ENCODE peak calls at places on chromosomes 6 and 20, in nine cellular contexts. One of them, this sample, is unnamed.
A peak's percentile ranks its signal among the peaks of the same experiment; 100 is the strongest.

GRCh38 chr6:19855510-19855909 is 18.3 kb downstream of the ID4 start:
- DNase-seq in fibroblast of lung: no peak
- DNase-seq in PC-9: no peak
- DNase-seq in HepG2: no peak
- DNase-seq in PC-3: no peak
- DNase-seq in GM23248: no peak
- DNase-seq in HCT116: no peak
- DNase-seq in GM23338: no peak
- DNase-seq in neural progenitor cell: no peak
- DNase-seq in this sample: no peak

GRCh38 chr6:125781307-125781868 is 9.4 kb upstream of the NCOA7 start:
- DNase-seq in fibroblast of lung: peak; percentile 38
- DNase-seq in PC-9: no peak
- DNase-seq in HepG2: no peak
- DNase-seq in PC-3: peak; percentile 31
- DNase-seq in GM23248: peak; percentile 34
- DNase-seq in HCT116: no peak
- DNase-seq in GM23338: peak; percentile 22
- DNase-seq in neural progenitor cell: no peak
- DNase-seq in this sample: no peak

GRCh38 chr20:18662279-18662678 is 74.4 kb downstream of the DTD1 start:
- DNase-seq in fibroblast of lung: no peak
- DNase-seq in PC-9: no peak
- DNase-seq in HepG2: peak; percentile 30
- DNase-seq in PC-3: no peak
- DNase-seq in GM23248: no peak
- DNase-seq in HCT116: no peak
- DNase-seq in GM23338: no peak
- DNase-seq in neural progenitor cell: no peak
- DNase-seq in this sample: no peak

GRCh38 chr6:39088331-39088730 is 26.7 kb downstream of the SAYSD1 start:
- DNase-seq in fibroblast of lung: peak; percentile 54
- DNase-seq in PC-9: peak; percentile 53
- DNase-seq in HepG2: peak; percentile 39
- DNase-seq in PC-3: peak; percentile 45
- DNase-seq in GM23248: peak; percentile 62
- DNase-seq in HCT116: no peak
- DNase-seq in GM23338: peak; percentile 94
- DNase-seq in neural progenitor cell: peak; percentile 93
- DNase-seq in this sample: no peak

GRCh38 chr6:144809120-144809519 is 524.0 kb downstream of the UTRN start:
- DNase-seq in fibroblast of lung: peak; percentile 42
- DNase-seq in PC-9: peak; percentile 64
- DNase-seq in HepG2: no peak
- DNase-seq in PC-3: peak; percentile 42
- DNase-seq in GM23248: peak; percentile 67
- DNase-seq in HCT116: peak; percentile 93
- DNase-seq in GM23338: no peak
- DNase-seq in neural progenitor cell: no peak
- DNase-seq in this sample: no peak

GRCh38 chr20:38301283-38301682 is 2.7 kb upstream of the BPI start:
- DNase-seq in fibroblast of lung: no peak
- DNase-seq in PC-9: no peak
- DNase-seq in HepG2: no peak
- DNase-seq in PC-3: no peak
- DNase-seq in GM23248: no peak
- DNase-seq in HCT116: no peak
- DNase-seq in GM23338: no peak
- DNase-seq in neural progenitor cell: no peak
- DNase-seq in this sample: no peak

GRCh38 chr6:139436521-139437348 is 62.3 kb upstream of the CITED2 start:
- DNase-seq in fibroblast of lung: peak; percentile 83
- DNase-seq in PC-9: peak; percentile 100
- DNase-seq in HepG2: no peak
- DNase-seq in PC-3: peak; percentile 80
- DNase-seq in GM23248: no peak
- DNase-seq in HCT116: no peak
- DNase-seq in GM23338: no peak
- DNase-seq in neural progenitor cell: no peak
- DNase-seq in this sample: peak; percentile 11

GRCh38 chr6:33995046-33995872 is 150.6 kb downstream of the GRM4 start:
- DNase-seq in fibroblast of lung: no peak
- DNase-seq in PC-9: no peak
- DNase-seq in HepG2: peak; percentile 80
- DNase-seq in PC-3: no peak
- DNase-seq in GM23248: no peak
- DNase-seq in HCT116: no peak
- DNase-seq in GM23338: no peak
- DNase-seq in neural progenitor cell: no peak
- DNase-seq in this sample: no peak

GRCh38 chr6:90533615-90534336 is 53.1 kb downstream of the MAP3K7 start:
- DNase-seq in fibroblast of lung: no peak
- DNase-seq in PC-9: no peak
- DNase-seq in HepG2: no peak
- DNase-seq in PC-3: no peak
- DNase-seq in GM23248: no peak
- DNase-seq in HCT116: no peak
- DNase-seq in GM23338: no peak
- DNase-seq in neural progenitor cell: no peak
- DNase-seq in this sample: no peak

GRCh38 chr20:24340933-24341332 is 128.5 kb upstream of the SYNDIG1 start:
- DNase-seq in fibroblast of lung: no peak
- DNase-seq in PC-9: no peak
- DNase-seq in HepG2: no peak
- DNase-seq in PC-3: no peak
- DNase-seq in GM23248: no peak
- DNase-seq in HCT116: no peak
- DNase-seq in GM23338: no peak
- DNase-seq in neural progenitor cell: no peak
- DNase-seq in this sample: peak; percentile 30
- H3K4me3 ChIP-seq in fibroblast of lung: no peak overlapping the region
- H3K4me3 ChIP-seq in PC-9: no peak overlapping the region
- H3K4me3 ChIP-seq in HepG2: no peak overlapping the region
- H3K4me3 ChIP-seq in PC-3: no peak overlapping the region
- H3K4me3 ChIP-seq in GM23248: no peak overlapping the region
- H3K4me3 ChIP-seq in HCT116: no peak overlapping the region
- H3K4me3 ChIP-seq in GM23338: no peak overlapping the region
- H3K4me3 ChIP-seq in neural progenitor cell: no peak overlapping the region
- H3K4me3 ChIP-seq in this sample: no peak overlapping the region

GRCh38 chr20:45100563-45101245 is at the start of gene KCNS1:
- DNase-seq in fibroblast of lung: peak; percentile 30
- DNase-seq in PC-9: no peak
- DNase-seq in HepG2: peak; percentile 25
- DNase-seq in PC-3: no peak
- DNase-seq in GM23248: no peak
- DNase-seq in HCT116: no peak
- DNase-seq in GM23338: peak; percentile 84
- DNase-seq in neural progenitor cell: peak; percentile 72
- DNase-seq in this sample: no peak
- TF ChIP-seq EZH2 in fibroblast of lung: no peak
- TF ChIP-seq EZH2 in PC-9: no peak
- TF ChIP-seq EZH2 in HepG2: no peak
- TF ChIP-seq EZH2 in PC-3: no peak
- TF ChIP-seq EZH2 in GM23248: no peak
- TF ChIP-seq EZH2 in HCT116: no peak
- TF ChIP-seq EZH2 in GM23338: no peak
- TF ChIP-seq EZH2 in neural progenitor cell: no peak
- TF ChIP-seq EZH2 in this sample: no peak

GRCh38 chr6:156282087-156282486 is 495.1 kb upstream of the ARID1B start:
- DNase-seq in fibroblast of lung: no peak
- DNase-seq in PC-9: no peak
- DNase-seq in HepG2: no peak
- DNase-seq in PC-3: no peak
- DNase-seq in GM23248: no peak
- DNase-seq in HCT116: no peak
- DNase-seq in GM23338: no peak
- DNase-seq in neural progenitor cell: no peak
- DNase-seq in this sample: no peak

GRCh38 chr6:156280131-156280530 is 497.0 kb upstream of the ARID1B start:
- DNase-seq in fibroblast of lung: no peak
- DNase-seq in PC-9: no peak
- DNase-seq in HepG2: no peak
- DNase-seq in PC-3: no peak
- DNase-seq in GM23248: no peak
- DNase-seq in HCT116: no peak
- DNase-seq in GM23338: no peak
- DNase-seq in neural progenitor cell: no peak
- DNase-seq in this sample: no peak

GRCh38 chr6:156283091-156283490 is 494.1 kb upstream of the ARID1B start:
- DNase-seq in fibroblast of lung: no peak
- DNase-seq in PC-9: no peak
- DNase-seq in HepG2: no peak
- DNase-seq in PC-3: no peak
- DNase-seq in GM23248: no peak
- DNase-seq in HCT116: no peak
- DNase-seq in GM23338: no peak
- DNase-seq in neural progenitor cell: no peak
- DNase-seq in this sample: no peak

GRCh38 chr6:156279306-156279969 is 497.7 kb upstream of the ARID1B start:
- DNase-seq in fibroblast of lung: no peak
- DNase-seq in PC-9: no peak
- DNase-seq in HepG2: no peak
- DNase-seq in PC-3: no peak
- DNase-seq in GM23248: no peak
- DNase-seq in HCT116: no peak
- DNase-seq in GM23338: no peak
- DNase-seq in neural progenitor cell: no peak
- DNase-seq in this sample: no peak
- H2AFZ ChIP-seq in fibroblast of lung: no peak overlapping the region
- H2AFZ ChIP-seq in PC-9: no peak overlapping the region
- H2AFZ ChIP-seq in HepG2: no peak overlapping the region
- H2AFZ ChIP-seq in PC-3: no peak overlapping the region
- H2AFZ ChIP-seq in GM23248: no peak overlapping the region
- H2AFZ ChIP-seq in HCT116: no peak overlapping the region
- H2AFZ ChIP-seq in GM23338: no peak overlapping the region
- H2AFZ ChIP-seq in neural progenitor cell: no peak overlapping the region
- H2AFZ ChIP-seq in this sample: no peak overlapping the region

GRCh38 chr6:8182209-8182845 is 80.0 kb upstream of the EEF1E1 start:
- DNase-seq in fibroblast of lung: no peak
- DNase-seq in PC-9: no peak
- DNase-seq in HepG2: no peak
- DNase-seq in PC-3: no peak
- DNase-seq in GM23248: peak; percentile 75
- DNase-seq in HCT116: no peak
- DNase-seq in GM23338: no peak
- DNase-seq in neural progenitor cell: no peak
- DNase-seq in this sample: no peak
- H3K4me3 ChIP-seq in fibroblast of lung: peak overlapping the region; percentile 6
- H3K4me3 ChIP-seq in PC-9: no peak overlapping the region
- H3K4me3 ChIP-seq in HepG2: no peak overlapping the region
- H3K4me3 ChIP-seq in PC-3: no peak overlapping the region
- H3K4me3 ChIP-seq in GM23248: peak overlapping the region; percentile 44
- H3K4me3 ChIP-seq in HCT116: no peak overlapping the region
- H3K4me3 ChIP-seq in GM23338: no peak overlapping the region
- H3K4me3 ChIP-seq in neural progenitor cell: no peak overlapping the region
- H3K4me3 ChIP-seq in this sample: no peak overlapping the region

GRCh38 chr6:168100011-168100802 is 21.2 kb upstream of the FRMD1 start:
- DNase-seq in fibroblast of lung: no peak
- DNase-seq in PC-9: no peak
- DNase-seq in HepG2: no peak
- DNase-seq in PC-3: no peak
- DNase-seq in GM23248: no peak
- DNase-seq in HCT116: no peak
- DNase-seq in GM23338: no peak
- DNase-seq in neural progenitor cell: no peak
- DNase-seq in this sample: no peak

GRCh38 chr6:168101201-168102092 is 22.4 kb upstream of the FRMD1 start:
- DNase-seq in fibroblast of lung: no peak
- DNase-seq in PC-9: no peak
- DNase-seq in HepG2: no peak
- DNase-seq in PC-3: no peak
- DNase-seq in GM23248: no peak
- DNase-seq in HCT116: no peak
- DNase-seq in GM23338: peak; percentile 58
- DNase-seq in neural progenitor cell: no peak
- DNase-seq in this sample: no peak

GRCh38 chr6:168100803-168101095 is 21.7 kb upstream of the FRMD1 start:
- DNase-seq in fibroblast of lung: no peak
- DNase-seq in PC-9: no peak
- DNase-seq in HepG2: no peak
- DNase-seq in PC-3: no peak
- DNase-seq in GM23248: no peak
- DNase-seq in HCT116: no peak
- DNase-seq in GM23338: no peak
- DNase-seq in neural progenitor cell: no peak
- DNase-seq in this sample: no peak

GRCh38 chr6:168103036-168103830 is 24.2 kb upstream of the FRMD1 start:
- DNase-seq in fibroblast of lung: no peak
- DNase-seq in PC-9: no peak
- DNase-seq in HepG2: no peak
- DNase-seq in PC-3: no peak
- DNase-seq in GM23248: no peak
- DNase-seq in HCT116: no peak
- DNase-seq in GM23338: no peak
- DNase-seq in neural progenitor cell: no peak
- DNase-seq in this sample: no peak

GRCh38 chr6:168102093-168102985 is 23.3 kb upstream of the FRMD1 start:
- DNase-seq in fibroblast of lung: no peak
- DNase-seq in PC-9: no peak
- DNase-seq in HepG2: no peak
- DNase-seq in PC-3: no peak
- DNase-seq in GM23248: no peak
- DNase-seq in HCT116: no peak
- DNase-seq in GM23338: peak; percentile 52
- DNase-seq in neural progenitor cell: no peak
- DNase-seq in this sample: no peak
- TF ChIP-seq EZH2 in fibroblast of lung: no peak
- TF ChIP-seq EZH2 in PC-9: no peak
- TF ChIP-seq EZH2 in HepG2: no peak
- TF ChIP-seq EZH2 in PC-3: no peak
- TF ChIP-seq EZH2 in GM23248: no peak
- TF ChIP-seq EZH2 in HCT116: no peak
- TF ChIP-seq EZH2 in GM23338: no peak
- TF ChIP-seq EZH2 in neural progenitor cell: no peak
- TF ChIP-seq EZH2 in this sample: peak; percentile 89